ENCODE peak calls at places on chromosome 10, in eight cellular contexts. C is IMR-90; P is WERI-Rb-1; A is thoracic aorta; R is ecto neural progenitor cell; N is effector memory CD8-positive, alpha-beta T cell; T is GM06990; Z is RKO. S is an unnamed sample.

GRCh38 chr10:125448596-125448995 is 234.4 kb downstream of the TEX36 start:
- DNase-seq in C (peak), P (peak), A (no peak), R (peak), N (no peak), T (no peak), Z (peak), S (no peak)

GRCh38 chr10:3452234-3452633 is 279.7 kb upstream of the PITRM1 start:
- DNase-seq in C (peak), P (no peak), A (no peak), R (no peak), N (no peak), T (no peak), Z (no peak), S (no peak)

GRCh38 chr10:69337312-69338132 is 59.2 kb downstream of the HK1 start:
- DNase-seq in C (peak), P (no peak), A (no peak), R (no peak), N (no peak), T (no peak), Z (no peak), S (no peak)

GRCh38 chr10:91758303-91759146 is 39.7 kb upstream of the TNKS2 start:
- DNase-seq in C (peak), P (no peak), A (no peak), R (no peak), N (no peak), T (peak), Z (peak), S (peak)

GRCh38 chr10:75358835-75359421 is 42.6 kb downstream of the ZNF503 start:
- DNase-seq in C (peak), P (no peak), A (no peak), R (no peak), N (no peak), T (no peak), Z (peak), S (no peak)

GRCh38 chr10:46314046-46314445 is 27.2 kb downstream of the ANTXRL start:
- DNase-seq in C (no peak), P (no peak), A (no peak), R (peak), N (no peak), T (no peak), Z (no peak), S (no peak)

GRCh38 chr10:38047666-38048065 is 37.2 kb downstream of the ZNF33A start:
- DNase-seq in C (peak), P (no peak), A (no peak), R (no peak), N (no peak), T (peak), Z (no peak), S (no peak)

GRCh38 chr10:130010653-130011052 is 46.6 kb upstream of the EBF3 start:
- DNase-seq in C (no peak), P (no peak), A (no peak), R (no peak), N (no peak), T (no peak), Z (no peak), S (no peak)

GRCh38 chr10:35565602-35566061 is 39.5 kb upstream of the GJD4 start:
- DNase-seq in C (peak), P (no peak), A (no peak), R (no peak), N (no peak), T (no peak), Z (no peak), S (no peak)

GRCh38 chr10:104033401-104033930 is 52.2 kb downstream of the COL17A1 start:
- DNase-seq in C (no peak), P (no peak), A (no peak), R (peak), N (no peak), T (no peak), Z (no peak), S (no peak)

GRCh38 chr10:46020871-46021553 is 9.4 kb downstream of the NCOA4 start:
- DNase-seq in C (peak), P (no peak), A (no peak), R (no peak), N (no peak), T (no peak), Z (no peak), S (no peak)

GRCh38 chr10:127013251-127013656 is 108.0 kb downstream of the DOCK1 start:
- DNase-seq in C (no peak), P (no peak), A (no peak), R (no peak), N (no peak), T (no peak), Z (no peak), S (no peak)

GRCh38 chr10:106560925-106561640 is 603.4 kb downstream of the SORCS1 start:
- DNase-seq in C (peak), P (no peak), A (no peak), R (no peak), N (no peak), T (no peak), Z (no peak), S (no peak)

GRCh38 chr10:50614444-50615137 is 9.2 kb downstream of the SGMS1 start:
- DNase-seq in C (no peak), P (peak), A (no peak), R (no peak), N (peak), T (peak), Z (no peak), S (peak)

GRCh38 chr10:27527597-27528295 is 23.6 kb downstream of the RAB18 start:
- DNase-seq in C (no peak), P (no peak), A (no peak), R (no peak), N (no peak), T (no peak), Z (no peak), S (no peak)

GRCh38 chr10:122056431-122057094 is 67.6 kb downstream of the TACC2 start:
- DNase-seq in C (no peak), P (no peak), A (no peak), R (no peak), N (no peak), T (no peak), Z (no peak), S (no peak)

GRCh38 chr10:93124580-93125318 is 51.1 kb downstream of the CYP26A1 start:
- DNase-seq in C (no peak), P (no peak), A (no peak), R (peak), N (no peak), T (peak), Z (no peak), S (no peak)

GRCh38 chr10:28594401-28594800 is 61.5 kb downstream of the WAC start:
- DNase-seq in C (no peak), P (no peak), A (no peak), R (no peak), N (no peak), T (no peak), Z (no peak), S (no peak)

GRCh38 chr10:61262486-61263261 is 190.5 kb downstream of the TMEM26 start:
- DNase-seq in C (peak), P (no peak), A (no peak), R (no peak), N (no peak), T (no peak), Z (no peak), S (no peak)

GRCh38 chr10:23065549-23065948 is 29.8 kb upstream of the MSRB2 start:
- DNase-seq in C (peak), P (no peak), A (peak), R (no peak), N (no peak), T (no peak), Z (peak), S (no peak)

GRCh38 chr10:3197354-3198003 is 24.9 kb upstream of the PITRM1 start:
- DNase-seq in C (peak), P (peak), A (peak), R (peak), N (peak), T (peak), Z (peak), S (no peak)

GRCh38 chr10:47261121-47261520 is 38.9 kb upstream of the GDF10 start:
- DNase-seq in C (no peak), P (no peak), A (no peak), R (peak), N (peak), T (peak), Z (no peak), S (peak)

GRCh38 chr10:103820101-103821062 is 35.0 kb downstream of the SH3PXD2A start:
- DNase-seq in C (peak), P (no peak), A (no peak), R (no peak), N (no peak), T (no peak), Z (no peak), S (no peak)

GRCh38 chr10:35307297-35307696 is 29.0 kb upstream of the CCNY start:
- DNase-seq in C (peak), P (no peak), A (no peak), R (no peak), N (no peak), T (no peak), Z (peak), S (no peak)

GRCh38 chr10:22263106-22263505 is 45.3 kb upstream of the EBLN1 start:
- DNase-seq in C (no peak), P (no peak), A (no peak), R (no peak), N (no peak), T (no peak), Z (no peak), S (no peak)

GRCh38 chr10:48978318-48978717 is 38.7 kb upstream of the LRRC18 start:
- DNase-seq in C (no peak), P (no peak), A (no peak), R (no peak), N (no peak), T (no peak), Z (no peak), S (no peak)

GRCh38 chr10:110392860-110393732 is 88.4 kb upstream of the SMNDC1 start:
- DNase-seq in C (peak), P (peak), A (no peak), R (no peak), N (no peak), T (no peak), Z (no peak), S (no peak)

GRCh38 chr10:111600772-111601171 is 523.9 kb downstream of the ADRA2A start:
- DNase-seq in C (no peak), P (no peak), A (no peak), R (no peak), N (no peak), T (no peak), Z (no peak), S (no peak)

GRCh38 chr10:50536617-50537252 is 87.0 kb downstream of the SGMS1 start:
- DNase-seq in C (peak), P (no peak), A (no peak), R (no peak), N (no peak), T (no peak), Z (peak), S (no peak)

GRCh38 chr10:104072786-104073185 is 12.9 kb downstream of the COL17A1 start:
- DNase-seq in C (peak), P (no peak), A (no peak), R (no peak), N (no peak), T (no peak), Z (no peak), S (no peak)

GRCh38 chr10:99430116-99430450 is 341 bp downstream of the GOT1 start:
- DNase-seq in C (no peak), P (no peak), A (no peak), R (no peak), N (no peak), T (no peak), Z (no peak), S (no peak)

GRCh38 chr10:119518176-119518575 is 24.3 kb downstream of the RGS10 start:
- DNase-seq in C (no peak), P (no peak), A (no peak), R (no peak), N (no peak), T (peak), Z (no peak), S (no peak)